ENCODE peak calls at places on chromosomes 3 and 15, in four cellular contexts. Z, U, B and N are unnamed samples.

GRCh38 chr3:52220380-52221026 is 4.9 kb downstream of the TLR9 start:
- DNase-seq in Z (no peak), U (peak; percentile 86), B (peak; percentile 46), N (no peak)

GRCh38 chr3:19934098-19934566 is at the start of gene EFHB:
- DNase-seq in Z (no peak), U (no peak), B (no peak), N (no peak)

GRCh38 chr3:131849640-131850039 is 185.2 kb downstream of the CPNE4 start:
- DNase-seq in Z (no peak), U (no peak), B (no peak), N (no peak)

GRCh38 chr15:60162251-60162650 is 158.1 kb downstream of the FOXB1 start:
- DNase-seq in Z (no peak), U (no peak), B (no peak), N (no peak)

GRCh38 chr15:50256188-50257041 is 9.1 kb downstream of the HDC start:
- DNase-seq in Z (peak; percentile 24), U (no peak), B (no peak), N (peak; percentile 14)

GRCh38 chr15:83516935-83517334 is 69.8 kb downstream of the SH3GL3 start:
- DNase-seq in Z (no peak), U (no peak), B (no peak), N (no peak)

GRCh38 chr3:31391150-31391549 is 141.6 kb upstream of the STT3B start:
- DNase-seq in Z (no peak), U (no peak), B (no peak), N (no peak)

GRCh38 chr3:176579741-176580185 is 617.5 kb downstream of the TBL1XR1 start:
- DNase-seq in Z (peak; percentile 59), U (no peak), B (no peak), N (peak; percentile 31)

GRCh38 chr3:159266779-159267178 is 464.9 kb downstream of the MFSD1 start:
- DNase-seq in Z (no peak), U (no peak), B (no peak), N (no peak)
- TF ChIP-seq CTCF in Z (peak; percentile 37), U (peak; percentile 13), B (no peak), N (no peak)

DNA sequence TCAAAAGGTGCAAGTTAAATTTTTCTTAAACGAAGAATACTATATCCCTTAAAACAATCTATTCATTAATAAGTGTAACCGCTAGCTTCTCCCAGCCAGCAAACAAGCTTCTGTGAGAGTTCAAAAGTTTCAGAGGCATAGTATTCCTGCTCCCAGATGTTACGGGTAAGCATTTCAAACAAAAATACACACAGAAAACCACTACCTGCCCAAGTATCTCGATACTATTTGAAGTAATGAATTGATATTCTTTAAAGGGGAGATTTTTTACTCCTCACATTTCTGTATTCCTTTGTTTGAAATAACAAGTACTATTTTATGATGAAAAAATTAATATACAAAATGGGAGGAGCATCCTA is 1.5 kb downstream of the TJP1 start:
- DNase-seq in Z (no peak), U (no peak), B (no peak), N (no peak)
- H3K4me3 ChIP-seq in Z (peak overlapping the region; percentile 89), U (peak overlapping the region; percentile 90), B (peak overlapping the region; percentile 81), N (peak overlapping the region; percentile 75)

GRCh38 chr15:69725957-69726356 is 273.3 kb downstream of the RPLP1 start:
- DNase-seq in Z (no peak), U (no peak), B (no peak), N (no peak)

GRCh38 chr15:69722924-69723323 is 270.3 kb downstream of the RPLP1 start:
- DNase-seq in Z (no peak), U (no peak), B (no peak), N (no peak)

GRCh38 chr15:69724331-69724730 is 271.7 kb downstream of the RPLP1 start:
- DNase-seq in Z (no peak), U (no peak), B (no peak), N (no peak)

GRCh38 chr15:69725210-69725609 is 272.6 kb downstream of the RPLP1 start:
- DNase-seq in Z (no peak), U (no peak), B (no peak), N (no peak)

DNA sequence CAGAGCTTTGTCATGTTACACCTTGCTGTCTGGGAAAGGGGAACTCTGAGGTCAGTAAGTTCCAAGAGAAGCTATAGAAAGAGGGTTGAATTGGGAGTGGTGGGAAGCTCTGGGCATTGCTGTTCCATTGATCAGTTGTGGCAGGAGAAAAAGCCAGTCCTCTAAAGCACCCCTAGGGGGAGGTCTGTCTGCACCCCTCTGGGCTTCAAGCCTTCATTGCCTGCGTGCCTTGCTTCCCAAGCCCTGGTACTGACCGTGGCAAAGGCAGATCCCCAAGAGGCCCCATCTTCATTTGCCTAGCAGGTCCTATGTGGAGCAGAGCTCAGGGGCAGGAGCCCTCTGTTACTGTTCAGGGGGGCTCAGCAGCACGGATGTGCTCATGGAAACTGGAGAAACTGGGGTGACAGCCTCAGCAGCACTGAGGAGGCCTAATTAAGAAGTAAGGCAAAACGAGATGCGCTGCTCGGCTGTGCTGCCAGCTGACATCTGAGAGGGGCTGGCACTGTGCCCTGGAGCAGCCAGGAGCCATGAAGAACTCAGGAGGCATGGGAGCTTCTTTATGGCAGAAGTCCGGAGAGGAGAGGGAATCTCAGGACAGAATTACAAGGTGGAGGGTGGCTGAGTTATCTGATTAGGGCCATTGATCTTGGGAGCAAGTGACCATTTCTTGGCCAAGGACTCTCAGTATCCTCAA is 270.9 kb downstream of the RPLP1 start:
- DNase-seq in Z (no peak), U (peak; percentile 32), B (no peak), N (no peak)
- TF ChIP-seq CTCF in Z (no peak), U (no peak), B (peak; percentile 35), N (peak; percentile 20)

GRCh38 chr3:60076307-60076706 is 1026.5 kb upstream of the CFAP20DC start:
- DNase-seq in Z (no peak), U (no peak), B (no peak), N (no peak)

GRCh38 chr3:60079076-60079475 is 1029.3 kb upstream of the CFAP20DC start:
- DNase-seq in Z (no peak), U (no peak), B (no peak), N (no peak)

GRCh38 chr3:60085649-60086048 is 1035.8 kb upstream of the CFAP20DC start:
- DNase-seq in Z (no peak), U (no peak), B (no peak), N (no peak)

GRCh38 chr3:60080648-60081047 is 1030.8 kb upstream of the CFAP20DC start:
- DNase-seq in Z (no peak), U (no peak), B (no peak), N (no peak)

DNA sequence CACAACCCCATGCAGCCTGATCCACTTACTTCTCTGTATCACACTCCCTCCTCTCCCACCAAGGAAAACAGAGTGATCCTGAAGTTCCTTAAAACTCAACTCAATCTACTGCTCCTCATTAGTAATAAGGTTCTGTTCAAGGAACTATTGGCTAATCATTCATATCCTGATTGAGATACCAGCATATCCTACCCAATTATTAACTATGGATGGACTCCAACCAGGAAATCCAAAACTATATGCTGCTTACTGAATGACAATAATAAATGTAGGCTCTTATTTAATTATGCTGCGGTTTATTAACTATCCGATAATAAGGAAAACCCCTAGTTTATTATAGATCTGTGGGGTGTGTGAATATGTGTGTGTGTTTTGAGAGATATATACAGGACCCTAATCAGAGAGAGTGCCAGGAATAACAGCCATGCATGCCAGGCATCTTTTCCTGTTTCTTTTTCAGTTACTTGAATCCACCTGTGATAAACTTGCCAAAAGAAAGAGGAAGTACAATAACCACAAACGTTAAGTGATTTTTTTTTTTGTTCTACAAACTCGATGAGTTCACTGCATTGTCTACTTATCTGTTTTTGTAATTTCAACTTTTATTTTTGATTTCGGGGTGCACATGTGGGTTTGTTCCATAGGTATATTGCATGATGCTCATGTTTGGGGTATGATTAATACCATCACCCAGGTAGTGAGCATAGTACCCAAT is 1031.7 kb upstream of the CFAP20DC start:
- DNase-seq in Z (no peak), U (no peak), B (no peak), N (no peak)
- H3K4me3 ChIP-seq in Z (no peak overlapping the region), U (no peak overlapping the region), B (no peak overlapping the region), N (no peak overlapping the region)

DNA sequence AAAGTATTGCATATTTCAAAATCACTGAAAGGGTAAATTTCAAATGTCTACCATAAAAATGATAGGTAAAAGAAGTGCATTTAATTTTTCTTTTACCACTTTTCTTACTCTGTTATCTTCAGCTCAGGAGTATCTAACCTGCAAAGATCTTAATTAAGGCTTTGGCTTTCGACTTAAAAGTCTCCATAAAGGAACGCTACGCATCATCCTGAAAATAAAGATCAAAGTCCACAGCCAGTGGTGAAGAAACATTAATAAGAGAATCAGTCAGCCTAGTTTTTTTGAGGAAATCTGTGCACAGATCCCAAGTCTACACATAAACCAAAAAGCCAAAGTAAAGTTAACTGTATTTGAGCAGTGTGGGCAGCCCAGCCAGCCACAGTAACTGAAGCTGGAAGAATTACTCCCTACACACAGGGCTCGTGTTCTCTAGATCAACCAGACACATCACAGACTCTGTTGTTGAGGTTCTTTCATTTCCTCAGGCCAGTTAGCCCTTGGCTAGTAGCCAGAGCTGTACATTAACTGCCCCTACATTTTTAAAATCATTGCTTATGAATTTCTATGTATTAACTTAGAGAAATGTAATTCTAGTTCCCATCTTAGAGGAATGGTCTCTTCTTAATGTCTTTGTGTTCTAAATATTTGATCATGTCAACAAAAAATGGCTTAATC is 6.9 kb downstream of the LRRC2 start:
- DNase-seq in Z (no peak), U (no peak), B (no peak), N (no peak)
- TF ChIP-seq CTCF in Z (no peak), U (no peak), B (no peak), N (no peak)

GRCh38 chr3:195929452-195929851 is 21.1 kb upstream of the TNK2 start:
- DNase-seq in Z (no peak), U (no peak), B (no peak), N (no peak)

GRCh38 chr3:195931582-195932273 is 23.4 kb upstream of the TNK2 start:
- DNase-seq in Z (no peak), U (no peak), B (no peak), N (no peak)

DNA sequence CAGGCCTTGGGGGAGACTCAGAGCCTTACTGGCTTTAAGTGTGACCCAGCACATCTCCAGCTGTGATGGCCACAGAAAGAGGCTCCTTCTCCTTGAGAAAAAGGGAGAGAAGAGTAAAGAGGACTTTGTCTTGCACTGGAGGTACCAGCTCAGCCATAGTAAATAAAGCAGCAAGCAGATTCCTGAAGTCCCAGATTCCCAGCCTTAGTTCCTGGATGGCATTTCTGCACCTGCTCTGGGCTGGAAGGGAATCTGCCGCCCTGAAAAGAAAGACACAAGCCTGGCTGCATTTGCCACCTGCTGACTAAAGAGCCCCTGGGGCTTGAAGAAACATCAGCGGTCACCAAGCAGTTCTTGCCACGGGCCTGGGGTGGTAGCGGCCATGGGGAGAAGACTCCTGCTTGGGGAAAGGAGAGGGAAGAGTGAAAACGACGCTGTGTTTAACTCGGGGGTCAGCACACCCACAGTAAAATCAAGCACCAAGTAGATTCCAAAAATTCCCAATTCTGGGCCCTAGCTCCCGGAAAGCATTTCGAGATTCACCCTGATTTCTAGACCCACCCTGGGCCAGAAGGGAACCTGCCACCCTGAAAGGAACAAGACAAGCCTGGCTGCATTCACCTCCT is 24.2 kb upstream of the TNK2 start:
- DNase-seq in Z (no peak), U (no peak), B (no peak), N (no peak)
- H3K4me3 ChIP-seq in Z (no peak overlapping the region), U (no peak overlapping the region), B (no peak overlapping the region), N (no peak overlapping the region)